ENCODE peak calls at places on chromosomes 3 and 15, in ten cellular contexts. I, X, H, A, W, G, S, F, B and Z are unnamed samples.

GRCh38 chr3:82643948-82644347 is 882.5 kb upstream of the GBE1 start:
- DNase-seq in X (peak; percentile 4), B (no peak), G (no peak), H (no peak), A (no peak), S (no peak), F (no peak), W (no peak), I (no peak), Z (no peak)

GRCh38 chr15:89329329-89330084 is 5.1 kb downstream of the POLG start:
- DNase-seq in I (no peak), X (no peak), H (no peak), W (no peak), A (no peak), F (no peak), G (peak; percentile 20), B (no peak), S (no peak), Z (peak; percentile 20)

GRCh38 chr15:63050737-63051700 is 8.5 kb downstream of the TPM1 start:
- DNase-seq in I (no peak), F (peak; percentile 97), A (no peak), B (peak; percentile 52), W (peak; percentile 75), G (no peak), X (peak; percentile 12), S (peak; percentile 35), H (no peak), Z (no peak)

GRCh38 chr15:44500555-44500954 is 36.4 kb upstream of the EIF3J start:
- DNase-seq in B (no peak), F (no peak), H (no peak), I (no peak), G (no peak), W (no peak), A (no peak), X (no peak), S (no peak), Z (no peak)

GRCh38 chr3:134364936-134365765 is 9.1 kb downstream of the AMOTL2 start:
- DNase-seq in W (peak; percentile 58), B (no peak), A (no peak), S (peak; percentile 54), F (no peak), I (no peak), H (no peak), X (no peak), G (no peak), Z (no peak)

GRCh38 chr15:69394556-69395282 is 19.4 kb upstream of the KIF23 start:
- DNase-seq in I (peak; percentile 96), A (peak; percentile 94), G (peak; percentile 82), S (peak; percentile 85), H (peak; percentile 85), B (peak; percentile 95), X (peak; percentile 93), W (peak; percentile 75), F (peak; percentile 69), Z (peak; percentile 75)

GRCh38 chr3:122998206-122998605 is 29.4 kb downstream of the SEMA5B start:
- DNase-seq in A (no peak), G (no peak), F (no peak), H (no peak), W (no peak), B (no peak), S (no peak), X (no peak), I (no peak), Z (no peak)

GRCh38 chr3:112027839-112028238 is 6.7 kb upstream of the TMPRSS7 start:
- DNase-seq in I (no peak), W (no peak), X (no peak), G (no peak), H (no peak), A (no peak), B (no peak), S (no peak), F (no peak), Z (no peak)

GRCh38 chr3:183253961-183254815 is 1.1 kb downstream of the B3GNT5 start:
- DNase-seq in H (no peak), F (no peak), G (no peak), S (peak; percentile 49), A (peak; percentile 71), I (peak; percentile 73), W (peak; percentile 33), B (peak; percentile 50), X (peak; percentile 22), Z (no peak)

GRCh38 chr3:107428051-107428858 is 51.0 kb downstream of the CCDC54 start:
- DNase-seq in I (no peak), W (no peak), G (no peak), B (no peak), H (no peak), S (no peak), A (no peak), X (no peak), F (no peak), Z (no peak)